ENCODE peak calls at places on chromosomes 11 and 22, in six cellular contexts. L is astrocyte; M is GM23248; A is OCI-LY7; C is CD8-positive, alpha-beta T cell; O is ovary. U is an unnamed sample. For H3K4me1 and H3K36me3, the result is how much of the 10 kb centered on the place peaks cover.

GRCh38 chr11:119509277-119509841 is 86.4 kb upstream of the THY1 start:
- DNase-seq in L (peak), M (peak), C (no peak), A (no peak), O (no peak), U (no peak)

GRCh38 chr22:39958916-39959639 is 1.1 kb upstream of the TMA7B start:
- DNase-seq in A (no peak), M (no peak), O (no peak), C (no peak), L (no peak), U (no peak)

GRCh38 chr22:37661160-37661924 is 2.8 kb downstream of the PDXP start:
- DNase-seq in L (peak), A (peak), M (peak), C (no peak), O (peak), U (peak)

GRCh38 chr11:84969103-84969502 is 658.0 kb downstream of the DLG2 start:
- DNase-seq in O (no peak), L (peak), M (peak), C (no peak), A (no peak), U (no peak)

GRCh38 chr11:85118151-85118550 is 509.0 kb downstream of the DLG2 start:
- DNase-seq in L (peak), O (no peak), A (no peak), C (no peak), M (peak), U (no peak)

GRCh38 chr11:122917311-122917710 is 34.8 kb downstream of the JHY start:
- DNase-seq in L (peak), C (no peak), O (no peak), M (peak), A (no peak), U (no peak)

GRCh38 chr22:20885557-20886323 is 26.9 kb downstream of the SNAP29 start:
- DNase-seq in L (peak), A (peak), O (peak), M (peak), C (peak), U (peak)

GRCh38 chr11:119585038-119585666 is 143.8 kb downstream of the NECTIN1 start:
- DNase-seq in M (peak), L (no peak), C (no peak), A (no peak), O (peak), U (no peak)

GRCh38 chr11:13917269-13917668 is 45.3 kb upstream of the SPON1 start:
- DNase-seq in A (no peak), M (no peak), C (no peak), L (no peak), O (no peak), U (no peak)

GRCh38 chr11:79083346-79083745 is 357.5 kb downstream of the TENM4 start:
- DNase-seq in L (no peak), C (no peak), A (no peak), O (no peak), M (no peak), U (no peak)

GRCh38 chr11:72012897-72013721 is 14.4 kb downstream of the IL18BP start:
- DNase-seq in O (peak), L (peak), A (no peak), C (no peak), M (peak), U (no peak)

GRCh38 chr11:106017088-106017487 is 5.0 kb downstream of the MSANTD4 start:
- DNase-seq in L (no peak), O (no peak), A (no peak), M (no peak), C (no peak), U (no peak)

GRCh38 chr22:31160328-31160978 is 471 bp downstream of the RNF185 start:
- DNase-seq in L (peak), A (no peak), C (no peak), O (no peak), M (peak), U (no peak)

GRCh38 chr22:49201046-49201970 is 626.4 kb downstream of the BRD1 start:
- DNase-seq in A (no peak), C (no peak), O (no peak), M (no peak), L (no peak), U (peak)

GRCh38 chr22:17434856-17435255 is 65.6 kb downstream of the CECR2 start:
- DNase-seq in L (no peak), A (no peak), O (no peak), C (no peak), M (no peak), U (no peak)

GRCh38 chr11:83070878-83071640 is 638 bp downstream of the RAB30 start:
- DNase-seq in M (peak), C (no peak), L (no peak), O (peak), A (no peak), U (no peak)

GRCh38 chr11:116849060-116849459 is 11.6 kb upstream of the APOA1 start:
- DNase-seq in M (no peak), L (no peak), C (no peak), O (no peak), A (no peak), U (no peak)
- H3K4me1 ChIP-seq in M (under half), L (under half), C (under half), O (under half), A (under half), U (under half)

GRCh38 chr11:69064394-69064957 is 15.7 kb downstream of the TPCN2 start:
- DNase-seq in M (no peak), L (no peak), C (no peak), A (no peak), O (no peak), U (no peak)

GRCh38 chr11:69067200-69067599 is 18.5 kb downstream of the TPCN2 start:
- DNase-seq in M (no peak), A (no peak), O (no peak), L (no peak), C (no peak), U (no peak)

GRCh38 chr11:69065136-69065710 is 16.5 kb downstream of the TPCN2 start:
- DNase-seq in A (no peak), O (no peak), L (no peak), C (no peak), M (no peak), U (no peak)

GRCh38 chr11:69063671-69064260 is 15.0 kb downstream of the TPCN2 start:
- DNase-seq in L (no peak), O (no peak), C (no peak), M (no peak), A (no peak), U (no peak)

GRCh38 chr11:69066122-69067112 is 17.7 kb downstream of the TPCN2 start:
- DNase-seq in M (no peak), O (no peak), A (no peak), L (no peak), C (no peak), U (no peak)
- H3K36me3 ChIP-seq in M (under half), O (under half), A (under half), L (under half), C (under half), U (half or more)

DNA sequence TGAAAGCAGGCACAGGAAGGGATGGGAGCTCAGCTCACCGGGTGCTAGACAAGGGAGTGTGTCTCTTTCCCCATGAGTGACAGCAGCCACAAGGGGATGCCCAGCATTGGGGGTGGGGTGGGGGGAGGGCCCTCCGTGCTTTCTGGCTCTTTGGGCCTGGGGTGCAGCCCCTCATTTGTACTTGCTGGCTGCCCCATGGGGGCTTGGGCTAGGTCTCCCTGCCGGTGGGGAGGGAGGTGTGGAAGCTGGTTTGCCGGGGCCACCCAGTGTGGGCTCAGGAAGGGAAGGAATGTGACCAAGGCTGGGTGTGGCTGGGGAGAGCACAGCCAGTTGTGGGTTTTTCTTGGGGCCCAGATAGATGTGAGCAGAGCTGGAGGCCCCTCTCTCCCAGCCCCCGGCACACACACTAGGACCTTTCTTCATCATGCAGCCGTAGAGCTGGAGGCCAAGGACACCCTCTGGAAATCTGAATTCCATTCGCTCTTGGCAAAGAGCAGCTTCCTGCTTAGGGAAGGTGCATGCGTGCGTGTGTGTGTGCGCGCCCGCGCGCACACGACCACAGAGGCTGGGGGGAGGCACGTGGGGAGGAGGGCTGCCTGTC is 25.8 kb downstream of the KCNQ1OT1 start:
- DNase-seq in A (no peak), C (no peak), O (peak), L (peak), M (no peak), U (peak)
- H3K4me1 ChIP-seq in A (under half), C (under half), O (under half), L (under half), M (under half), U (under half)

DNA sequence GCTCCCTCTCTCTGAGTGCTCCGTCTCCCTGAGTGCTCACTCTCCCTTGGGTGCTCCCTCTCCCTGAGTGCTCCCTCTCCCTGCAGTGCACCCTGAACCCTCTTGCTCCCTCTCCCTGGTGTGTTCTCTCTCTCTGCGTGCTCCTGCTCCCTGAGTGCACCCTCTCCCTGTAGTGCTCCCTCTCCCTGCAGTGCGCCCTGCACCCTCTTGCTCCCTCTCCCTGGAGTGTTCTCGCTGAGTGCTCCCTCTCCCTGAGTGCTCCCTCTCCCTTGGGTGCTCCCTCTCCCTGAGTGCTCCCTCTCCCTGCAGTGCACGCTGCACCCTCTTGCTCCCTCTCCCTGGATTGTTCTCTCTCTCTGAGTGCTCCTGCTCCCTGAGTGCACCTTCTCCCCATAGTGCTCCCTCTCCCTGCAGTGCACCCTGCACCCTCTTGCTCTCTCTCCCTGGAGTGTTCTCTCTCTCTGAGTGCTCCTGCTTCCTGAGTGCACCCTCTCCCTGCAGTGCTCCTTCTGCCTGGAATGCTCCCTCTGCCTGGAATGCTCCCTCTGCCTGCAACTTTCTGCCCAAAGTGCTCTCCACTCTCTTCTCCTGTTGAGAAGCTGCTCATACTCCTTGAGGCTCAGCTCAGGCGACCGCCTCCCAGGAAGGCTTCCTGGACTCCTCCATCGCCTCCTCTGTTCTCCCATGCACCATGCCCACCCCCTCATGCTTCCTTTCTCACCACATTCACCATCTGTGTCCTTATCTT is 48.4 kb upstream of the WNT7B start:
- DNase-seq in O (no peak), C (no peak), M (no peak), A (no peak), L (no peak), U (no peak)
- H3K36me3 ChIP-seq in O (under half), C (under half), M (under half), A (under half), L (under half), U (under half)

U was measured in SJSA1.